ENCODE peak calls at places on chromosomes 3 and 15, in five cellular contexts. U is CD4-positive, alpha-beta T cell; P is mesothelial cell of epicardium; D is choroid plexus epithelial cell; L is heart left ventricle. E is an unnamed sample.

GRCh38 chr3:54743755-54744154 is 184.1 kb downstream of the LRTM1 start:
- DNase-seq in D (no peak), P (no peak), L (no peak), U (no peak), E (no peak)

GRCh38 chr3:172520332-172520831 is 2.8 kb downstream of the TNFSF10 start:
- DNase-seq in D (peak; percentile 52), P (no peak), U (no peak), L (no peak), E (no peak)

GRCh38 chr3:136955813-136956212 is 2.0 kb upstream of the IL20RB start:
- DNase-seq in U (no peak), D (peak; percentile 94), P (no peak), L (no peak), E (no peak)

GRCh38 chr3:29144807-29145206 is 136.1 kb upstream of the RBMS3 start:
- DNase-seq in D (peak; percentile 94), P (no peak), U (no peak), L (peak; percentile 40), E (no peak)

GRCh38 chr15:73677146-73677607 is 7.0 kb upstream of the CD276 start:
- DNase-seq in L (peak; percentile 64), U (peak; percentile 47), P (no peak), D (peak; percentile 84), E (no peak)

GRCh38 chr15:57196865-57197264 is 179.4 kb upstream of the CGNL1 start:
- DNase-seq in P (no peak), U (no peak), L (no peak), D (peak; percentile 23), E (no peak)

GRCh38 chr15:58966698-58967097 is 20.8 kb upstream of the RNF111 start:
- DNase-seq in U (no peak), P (no peak), D (peak; percentile 9), L (no peak), E (no peak)

GRCh38 chr15:59236394-59236793 is 29.8 kb downstream of the LDHAL6B start:
- DNase-seq in U (no peak), L (no peak), P (no peak), D (no peak), E (no peak)

GRCh38 chr3:107431048-107431297 is 53.7 kb downstream of the CCDC54 start:
- DNase-seq in D (no peak), U (peak; percentile 9), P (no peak), L (peak; percentile 40), E (no peak)

GRCh38 chr3:13709706-13710105 is 160.8 kb downstream of the FBLN2 start:
- DNase-seq in P (no peak), L (peak; percentile 11), U (no peak), D (no peak), E (peak; percentile 4)

GRCh38 chr15:100029045-100029444 is 295.8 kb upstream of the LYSMD4 start:
- DNase-seq in P (no peak), D (no peak), U (no peak), L (no peak), E (no peak)

GRCh38 chr3:38386992-38387750 is 40.6 kb downstream of the XYLB start:
- DNase-seq in U (no peak), D (no peak), L (no peak), P (no peak), E (no peak)

GRCh38 chr15:45402955-45403892 is 24.9 kb upstream of the GATM start:
- DNase-seq in U (peak; percentile 4), P (peak; percentile 24), L (peak; percentile 34), D (peak; percentile 32), E (peak; percentile 27)

GRCh38 chr3:61841111-61841845 is 279.9 kb downstream of the PTPRG start:
- DNase-seq in L (no peak), P (no peak), D (peak; percentile 93), U (no peak), E (no peak)

GRCh38 chr3:108153451-108153981 is 62.7 kb upstream of the CD47 start:
- DNase-seq in L (no peak), D (peak; percentile 90), U (peak; percentile 29), P (no peak), E (no peak)

GRCh38 chr3:31312400-31312799 is 220.3 kb upstream of the STT3B start:
- DNase-seq in D (peak; percentile 68), L (no peak), U (no peak), P (no peak), E (no peak)

GRCh38 chr3:145776782-145777408 is 384.1 kb downstream of the PLOD2 start:
- DNase-seq in D (peak; percentile 90), P (no peak), U (no peak), L (no peak), E (no peak)
- TF ChIP-seq CTCF in D (peak; percentile 80), P (peak; percentile 76), U (no peak), L (peak; percentile 36), E (no peak)

DNA sequence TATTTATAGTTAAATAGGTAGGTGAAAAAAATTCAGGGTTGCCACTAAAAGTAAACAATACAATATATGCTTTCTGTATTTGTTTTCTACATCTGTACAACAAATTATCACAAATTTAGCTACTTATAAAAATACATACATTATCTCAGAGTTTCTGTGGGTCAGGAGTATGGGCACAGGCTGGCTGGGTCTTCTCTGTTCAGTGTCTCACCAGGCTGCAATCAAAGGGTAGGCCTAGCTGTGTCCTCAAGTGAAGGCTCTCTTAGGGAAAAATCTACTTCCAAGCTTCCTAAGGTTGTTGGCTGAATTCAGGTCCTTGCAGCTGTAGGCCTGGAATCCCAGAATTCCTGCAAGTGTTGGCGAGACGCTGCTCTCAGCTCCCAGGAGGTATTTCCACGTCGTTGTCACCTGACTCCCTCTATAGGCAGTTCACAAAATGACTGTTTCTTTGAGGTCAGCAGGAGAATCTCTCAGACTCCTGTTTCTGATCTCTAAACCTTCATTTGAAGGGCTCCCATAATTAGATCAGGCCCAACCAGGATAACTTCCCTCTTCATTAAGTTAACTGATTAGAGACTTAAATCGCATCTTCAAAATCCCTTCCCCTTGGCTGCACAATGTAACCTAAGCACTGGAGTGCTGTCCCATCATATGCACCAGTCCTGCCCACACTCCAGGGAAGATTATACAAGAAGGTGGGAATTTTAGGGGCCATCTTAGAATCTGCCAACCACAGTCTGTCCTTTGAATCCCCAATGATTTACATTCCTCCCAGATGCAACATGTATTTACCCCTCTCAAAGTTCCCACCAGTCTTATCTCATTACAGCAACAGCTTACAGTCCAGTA is 296.6 kb downstream of the SUCLG2 start:
- DNase-seq in P (no peak), D (peak; percentile 51), L (no peak), U (no peak), E (no peak)
- TF ChIP-seq CTCF in P (peak; percentile 30), D (peak; percentile 51), L (no peak), U (no peak), E (no peak)

GRCh38 chr3:64667887-64668581 is 19.8 kb downstream of the ADAMTS9 start:
- DNase-seq in L (peak; percentile 60), U (no peak), D (no peak), P (no peak), E (no peak)
- TF ChIP-seq CTCF in L (no peak), U (no peak), D (no peak), P (no peak), E (no peak)

GRCh38 chr15:49824700-49825099 is 203.9 kb downstream of the DTWD1 start:
- DNase-seq in P (no peak), L (no peak), D (no peak), U (no peak), E (no peak)
- TF ChIP-seq CTCF in P (no peak), L (no peak), D (no peak), U (no peak), E (no peak)

E was measured in activated B cell treated with CpG ODN at 0.5 μM for 24 hours.